ENCODE peak calls at places on chromosomes 4 and X, in four cellular contexts. One of them, this sample, is unnamed.

GRCh38 chrX:10974920-10975319 is 136.2 kb upstream of the HCCS start:
- DNase-seq in H9: no peak
- DNase-seq in mesendoderm: no peak
- DNase-seq in H1: no peak
- DNase-seq in this sample: no peak

GRCh38 chr4:2219233-2219760 is 22.6 kb downstream of the HAUS3 start:
- DNase-seq in H9: no peak
- DNase-seq in mesendoderm: peak; percentile 19
- DNase-seq in H1: no peak
- DNase-seq in this sample: no peak

GRCh38 chr4:1249731-1250526 is 999 bp upstream of the CTBP1 start:
- DNase-seq in H9: peak; percentile 49
- DNase-seq in mesendoderm: no peak
- DNase-seq in H1: no peak
- DNase-seq in this sample: no peak

GRCh38 chr4:107255596-107255995 is 219.5 kb upstream of the DKK2 start:
- DNase-seq in H9: no peak
- DNase-seq in mesendoderm: no peak
- DNase-seq in H1: no peak
- DNase-seq in this sample: no peak

GRCh38 chrX:107454302-107454701 is 4.8 kb downstream of the FRMPD3 start:
- DNase-seq in H9: no peak
- DNase-seq in mesendoderm: no peak
- DNase-seq in H1: no peak
- DNase-seq in this sample: peak; percentile 2

GRCh38 chr4:17092990-17093880 is 194.8 kb upstream of the LDB2 start:
- DNase-seq in H9: no peak
- DNase-seq in mesendoderm: no peak
- DNase-seq in H1: no peak
- DNase-seq in this sample: no peak

GRCh38 chr4:38455092-38455855 is 208.7 kb upstream of the KLF3 start:
- DNase-seq in H9: no peak
- DNase-seq in mesendoderm: no peak
- DNase-seq in H1: no peak
- DNase-seq in this sample: no peak

GRCh38 chr4:112910109-112910736 is 139.2 kb upstream of the ANK2 start:
- DNase-seq in H9: no peak
- DNase-seq in mesendoderm: no peak
- DNase-seq in H1: no peak
- DNase-seq in this sample: peak; percentile 13

GRCh38 chrX:39667191-39667590 is 430.6 kb downstream of the BCOR start:
- DNase-seq in H9: no peak
- DNase-seq in mesendoderm: no peak
- DNase-seq in H1: no peak
- DNase-seq in this sample: no peak

GRCh38 chr4:17762705-17763104 is 18.7 kb downstream of the FAM184B start:
- DNase-seq in H9: no peak
- DNase-seq in mesendoderm: peak; percentile 36
- DNase-seq in H1: no peak
- DNase-seq in this sample: peak; percentile 58

GRCh38 chr4:166996216-166996615 is 238.1 kb downstream of the SPOCK3 start:
- DNase-seq in H9: no peak
- DNase-seq in mesendoderm: no peak
- DNase-seq in H1: no peak
- DNase-seq in this sample: no peak

GRCh38 chr4:173009129-173009823 is 159.3 kb upstream of the GALNT7 start:
- DNase-seq in H9: no peak
- DNase-seq in mesendoderm: no peak
- DNase-seq in H1: no peak
- DNase-seq in this sample: peak; percentile 76

GRCh38 chr4:114077610-114078009 is 98.2 kb upstream of the ARSJ start:
- DNase-seq in H9: no peak
- DNase-seq in mesendoderm: no peak
- DNase-seq in H1: no peak
- DNase-seq in this sample: peak; percentile 92

GRCh38 chr4:79083406-79084010 is 144.3 kb upstream of the PAQR3 start:
- DNase-seq in H9: no peak
- DNase-seq in mesendoderm: no peak
- DNase-seq in H1: peak; percentile 13
- DNase-seq in this sample: no peak

GRCh38 chr4:140137654-140138053 is 16.3 kb downstream of the MAML3 start:
- DNase-seq in H9: no peak
- DNase-seq in mesendoderm: peak; percentile 78
- DNase-seq in H1: no peak
- DNase-seq in this sample: peak; percentile 59

GRCh38 chrX:131763674-131764073 is 219.8 kb downstream of the OR13H1 start:
- DNase-seq in H9: no peak
- DNase-seq in mesendoderm: peak; percentile 9
- DNase-seq in H1: no peak
- DNase-seq in this sample: peak; percentile 85

GRCh38 chrX:2500681-2501151 is at the start of the genes DHRSX and ZBED1:
- DNase-seq in H9: no peak
- DNase-seq in mesendoderm: peak; percentile 48
- DNase-seq in H1: no peak
- DNase-seq in this sample: no peak

GRCh38 chr4:772776-773175 is 53.2 kb downstream of the CPLX1 start:
- DNase-seq in H9: no peak
- DNase-seq in mesendoderm: no peak
- DNase-seq in H1: no peak
- DNase-seq in this sample: no peak

GRCh38 chr4:8463811-8464210 is 23.2 kb downstream of the TRMT44 start:
- DNase-seq in H9: no peak
- DNase-seq in mesendoderm: no peak
- DNase-seq in H1: no peak
- DNase-seq in this sample: no peak

GRCh38 chrX:40719218-40719617 is 16.1 kb downstream of the MED14 start:
- DNase-seq in H9: no peak
- DNase-seq in mesendoderm: no peak
- DNase-seq in H1: no peak
- DNase-seq in this sample: peak; percentile 89

GRCh38 chrX:80285131-80285773 is 135.0 kb upstream of the TENT5D start:
- DNase-seq in H9: peak; percentile 43
- DNase-seq in mesendoderm: peak; percentile 55
- DNase-seq in H1: peak; percentile 9
- DNase-seq in this sample: peak; percentile 1

GRCh38 chr4:149815743-149816142 is at the start of gene IQCM:
- DNase-seq in H9: no peak
- DNase-seq in mesendoderm: no peak
- DNase-seq in H1: no peak
- DNase-seq in this sample: no peak

GRCh38 chrX:17415242-17415815 is 40.3 kb downstream of the NHS start:
- DNase-seq in H9: no peak
- DNase-seq in mesendoderm: peak; percentile 76
- DNase-seq in H1: no peak
- DNase-seq in this sample: no peak

GRCh38 chr4:153684182-153685073 is at the start of gene TLR2:
- DNase-seq in H9: peak; percentile 78
- DNase-seq in mesendoderm: peak; percentile 63
- DNase-seq in H1: no peak
- DNase-seq in this sample: no peak

GRCh38 chr4:24849662-24850280 is 54.4 kb downstream of the SOD3 start:
- DNase-seq in H9: no peak
- DNase-seq in mesendoderm: no peak
- DNase-seq in H1: no peak
- DNase-seq in this sample: peak; percentile 26

GRCh38 chrX:123779908-123780396 is 47.1 kb upstream of the THOC2 start:
- DNase-seq in H9: no peak
- DNase-seq in mesendoderm: peak; percentile 43
- DNase-seq in H1: no peak
- DNase-seq in this sample: no peak

GRCh38 chrX:24350217-24350616 is 10.2 kb upstream of the SUPT20HL1 start:
- DNase-seq in H9: no peak
- DNase-seq in mesendoderm: peak; percentile 11
- DNase-seq in H1: no peak
- DNase-seq in this sample: no peak

GRCh38 chr4:79227896-79228295 is 98.0 kb downstream of the NAA11 start:
- DNase-seq in H9: no peak
- DNase-seq in mesendoderm: no peak
- DNase-seq in H1: no peak
- DNase-seq in this sample: no peak

GRCh38 chrX:129651756-129652564 is 2.8 kb downstream of the APLN start:
- DNase-seq in H9: peak; percentile 15
- DNase-seq in mesendoderm: no peak
- DNase-seq in H1: no peak
- DNase-seq in this sample: no peak
- H3K56ac ChIP-seq in H9: no peak overlapping the region
- H3K56ac ChIP-seq in mesendoderm: no peak overlapping the region
- H3K56ac ChIP-seq in H1: no peak overlapping the region
- H3K56ac ChIP-seq in this sample: no peak overlapping the region

DNA sequence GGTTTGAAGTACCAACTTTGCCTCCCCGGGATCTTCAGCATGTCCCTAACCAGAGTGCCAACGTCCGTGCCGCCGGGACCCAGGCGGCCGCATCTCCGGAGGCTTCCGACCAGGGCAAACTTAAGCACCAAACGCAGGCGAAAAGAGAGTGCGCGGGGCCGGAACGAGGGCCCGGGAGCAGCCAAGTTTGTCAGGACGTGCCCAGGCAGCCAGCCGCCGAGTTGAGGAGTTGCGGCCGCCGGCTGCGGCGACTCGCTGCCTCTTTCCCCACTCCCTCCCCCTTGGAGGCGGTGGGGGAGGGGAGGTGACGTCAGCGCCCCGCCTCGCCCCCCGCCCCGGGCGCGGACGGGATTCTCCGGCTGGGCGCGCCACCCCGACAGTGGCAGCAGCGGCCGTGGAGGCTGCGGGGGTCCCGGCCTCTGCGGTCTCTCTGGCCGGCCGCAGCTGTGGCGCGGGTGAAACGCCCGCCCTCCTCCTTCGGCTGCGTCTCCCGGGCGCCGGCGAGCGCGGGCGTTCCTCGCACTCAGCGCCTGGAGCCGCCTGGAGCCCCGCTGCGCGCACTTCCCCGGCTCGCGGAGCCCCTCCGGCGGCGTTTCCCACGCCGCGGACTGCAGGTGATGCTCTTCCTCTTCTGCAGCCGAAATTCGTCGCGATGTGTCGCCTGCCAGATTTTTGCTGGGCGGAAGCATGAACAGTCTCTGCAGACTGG is 2.9 kb upstream of the FAT1 start:
- DNase-seq in H9: peak; percentile 85
- DNase-seq in mesendoderm: peak; percentile 94
- DNase-seq in H1: no peak
- DNase-seq in this sample: peak; percentile 80
- H3K56ac ChIP-seq in H9: no peak overlapping the region
- H3K56ac ChIP-seq in mesendoderm: peak overlapping the region; percentile 87
- H3K56ac ChIP-seq in H1: peak overlapping the region; percentile 5
- H3K56ac ChIP-seq in this sample: peak overlapping the region; percentile 96

GRCh38 chr4:185217390-185217985 is 8.1 kb downstream of the SNX25 start:
- DNase-seq in H9: no peak
- DNase-seq in mesendoderm: no peak
- DNase-seq in H1: no peak
- DNase-seq in this sample: no peak
- H3K56ac ChIP-seq in H9: no peak overlapping the region
- H3K56ac ChIP-seq in mesendoderm: no peak overlapping the region
- H3K56ac ChIP-seq in H1: no peak overlapping the region
- H3K56ac ChIP-seq in this sample: no peak overlapping the region

DNA sequence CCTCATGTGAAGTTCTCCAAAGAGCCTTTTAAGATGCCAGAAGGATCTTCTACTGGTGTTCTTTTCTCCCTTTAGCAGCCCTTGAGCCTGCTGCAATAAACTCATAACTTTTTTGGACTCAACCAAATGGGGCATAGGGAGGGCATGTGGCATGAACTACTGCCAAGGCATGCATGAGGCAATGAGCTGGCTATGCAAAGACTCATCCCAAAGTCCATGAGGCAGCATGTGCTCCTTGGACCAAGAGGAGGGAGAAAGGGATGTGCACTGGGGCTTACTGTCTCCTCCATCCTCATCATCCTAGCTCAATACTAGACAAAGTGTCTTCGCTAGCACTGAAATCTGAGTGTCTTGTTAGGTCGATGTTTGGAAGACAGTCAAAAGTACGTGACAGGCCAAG is 44.4 kb upstream of the ATXN3L start:
- DNase-seq in H9: no peak
- DNase-seq in mesendoderm: no peak
- DNase-seq in H1: no peak
- DNase-seq in this sample: no peak
- H3K56ac ChIP-seq in H9: no peak overlapping the region
- H3K56ac ChIP-seq in mesendoderm: no peak overlapping the region
- H3K56ac ChIP-seq in H1: no peak overlapping the region
- H3K56ac ChIP-seq in this sample: no peak overlapping the region

GRCh38 chr4:20421586-20421985 is 169.9 kb downstream of the SLIT2 start:
- DNase-seq in H9: no peak
- DNase-seq in mesendoderm: no peak
- DNase-seq in H1: no peak
- DNase-seq in this sample: peak; percentile 31
- H3K56ac ChIP-seq in H9: no peak overlapping the region
- H3K56ac ChIP-seq in mesendoderm: no peak overlapping the region
- H3K56ac ChIP-seq in H1: no peak overlapping the region
- H3K56ac ChIP-seq in this sample: no peak overlapping the region

This sample was measured in IMR-90.